ENCODE peak calls at places on chromosomes 1 and 21, in four cellular contexts. One of them, this sample, is unnamed.

GRCh38 chr1:28341591-28341990 is 12.8 kb downstream of the MED18 start:
- DNase-seq in K562: no peak
- DNase-seq in WTC11: no peak
- DNase-seq in GM12878: no peak
- DNase-seq in this sample: no peak

GRCh38 chr1:189970331-189971230 is 507.1 kb downstream of the BRINP3 start:
- DNase-seq in K562: no peak
- DNase-seq in WTC11: no peak
- DNase-seq in GM12878: no peak
- DNase-seq in this sample: no peak

GRCh38 chr1:2132222-2133038 is 62.1 kb downstream of the FAAP20 start:
- DNase-seq in WTC11: peak
- DNase-seq in K562: peak
- DNase-seq in GM12878: no peak
- DNase-seq in this sample: peak

GRCh38 chr21:46422636-46423241 is 36.0 kb upstream of the DIP2A start:
- DNase-seq in GM12878: no peak
- DNase-seq in K562: no peak
- DNase-seq in WTC11: no peak
- DNase-seq in this sample: no peak

GRCh38 chr1:231357831-231358354 is 19.8 kb downstream of the SPRTN start:
- DNase-seq in WTC11: no peak
- DNase-seq in GM12878: peak
- DNase-seq in K562: peak
- DNase-seq in this sample: peak

GRCh38 chr21:35575280-35575915 is 484.9 kb downstream of the SETD4 start:
- DNase-seq in GM12878: no peak
- DNase-seq in WTC11: no peak
- DNase-seq in K562: no peak
- DNase-seq in this sample: no peak

GRCh38 chr1:2540816-2541492 is 10.9 kb upstream of the HES5 start:
- DNase-seq in K562: peak
- DNase-seq in GM12878: no peak
- DNase-seq in WTC11: peak
- DNase-seq in this sample: no peak

GRCh38 chr1:175369696-175370095 is 177.1 kb upstream of the KIAA0040 start:
- DNase-seq in WTC11: no peak
- DNase-seq in GM12878: no peak
- DNase-seq in K562: no peak
- DNase-seq in this sample: no peak

GRCh38 chr1:21368514-21369289 is 71.2 kb upstream of the NBPF3 start:
- DNase-seq in GM12878: no peak
- DNase-seq in K562: peak
- DNase-seq in WTC11: peak
- DNase-seq in this sample: peak

DNA sequence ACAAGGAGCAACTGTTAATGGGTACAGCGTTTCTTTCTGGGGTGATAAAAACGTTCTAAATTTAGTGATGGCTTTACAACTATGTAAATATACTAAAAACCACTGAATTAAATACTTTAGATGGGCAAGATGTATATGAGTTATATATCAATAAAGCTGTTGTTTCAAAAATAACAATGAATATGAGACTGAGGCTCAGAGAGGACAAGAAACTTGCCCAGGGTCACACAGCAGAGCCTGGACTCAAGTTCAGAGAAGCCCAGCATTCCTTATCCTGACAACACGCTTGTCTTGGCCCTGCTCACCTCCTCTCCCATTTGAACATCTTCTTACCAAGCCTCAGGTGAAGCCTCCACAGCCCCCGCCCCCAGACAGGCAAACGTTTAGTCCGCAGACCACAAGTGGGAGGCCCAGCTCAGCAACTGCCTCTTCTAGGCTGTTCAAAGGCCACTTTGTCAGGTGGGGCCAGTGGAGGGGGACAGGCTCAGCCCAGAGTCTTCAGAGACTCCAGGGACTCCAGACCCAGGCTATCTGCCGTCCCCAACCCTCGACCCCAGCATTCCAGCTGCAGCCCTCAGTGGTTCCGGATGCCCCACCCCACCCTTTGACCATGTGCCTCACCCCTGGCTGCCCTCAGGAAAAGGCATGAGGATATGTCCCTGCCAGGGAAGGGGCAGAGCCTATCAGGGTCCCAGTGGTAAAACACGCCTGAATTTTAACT is 17.9 kb downstream of the SDC3 start:
- DNase-seq in GM12878: no peak
- DNase-seq in K562: no peak
- DNase-seq in WTC11: no peak
- DNase-seq in this sample: no peak
- TF ChIP-seq ETV6 in GM12878: no peak
- TF ChIP-seq ETV6 in K562: no peak
- TF ChIP-seq ETV6 in WTC11: no peak
- TF ChIP-seq ETV6 in this sample: no peak

GRCh38 chr1:153682730-153683129 is 4.2 kb downstream of the NPR1 start:
- DNase-seq in GM12878: no peak
- DNase-seq in WTC11: no peak
- DNase-seq in K562: no peak
- DNase-seq in this sample: no peak

GRCh38 chr1:153679337-153680119 is 1.0 kb downstream of the NPR1 start:
- DNase-seq in K562: no peak
- DNase-seq in WTC11: peak
- DNase-seq in GM12878: no peak
- DNase-seq in this sample: no peak

GRCh38 chr1:153677718-153678518 is 570 bp upstream of the NPR1 start:
- DNase-seq in WTC11: peak
- DNase-seq in K562: peak
- DNase-seq in GM12878: no peak
- DNase-seq in this sample: no peak

GRCh38 chr1:153680120-153680403 is 1.6 kb downstream of the NPR1 start:
- DNase-seq in GM12878: no peak
- DNase-seq in K562: no peak
- DNase-seq in WTC11: peak
- DNase-seq in this sample: no peak

GRCh38 chr1:153678519-153679336 is at the start of gene NPR1:
- DNase-seq in WTC11: peak
- DNase-seq in K562: no peak
- DNase-seq in GM12878: no peak
- DNase-seq in this sample: no peak
- TF ChIP-seq ETV6 in WTC11: peak
- TF ChIP-seq ETV6 in K562: no peak
- TF ChIP-seq ETV6 in GM12878: no peak
- TF ChIP-seq ETV6 in this sample: no peak

GRCh38 chr1:178646821-178647220 is 78.2 kb upstream of the RALGPS2 start:
- DNase-seq in K562: no peak
- DNase-seq in GM12878: no peak
- DNase-seq in WTC11: no peak
- DNase-seq in this sample: no peak

GRCh38 chr1:178645157-178645825 is 79.8 kb upstream of the RALGPS2 start:
- DNase-seq in K562: no peak
- DNase-seq in WTC11: no peak
- DNase-seq in GM12878: no peak
- DNase-seq in this sample: no peak

GRCh38 chr1:178645826-178646200 is 79.2 kb upstream of the RALGPS2 start:
- DNase-seq in GM12878: no peak
- DNase-seq in WTC11: no peak
- DNase-seq in K562: no peak
- DNase-seq in this sample: no peak

GRCh38 chr1:178643871-178644270 is 81.2 kb upstream of the RALGPS2 start:
- DNase-seq in K562: no peak
- DNase-seq in WTC11: no peak
- DNase-seq in GM12878: no peak
- DNase-seq in this sample: no peak

GRCh38 chr1:178644308-178645120 is 80.5 kb upstream of the RALGPS2 start:
- DNase-seq in WTC11: no peak
- DNase-seq in K562: no peak
- DNase-seq in GM12878: no peak
- DNase-seq in this sample: peak
- TF ChIP-seq ETV6 in WTC11: no peak
- TF ChIP-seq ETV6 in K562: no peak
- TF ChIP-seq ETV6 in GM12878: no peak
- TF ChIP-seq ETV6 in this sample: no peak

DNA sequence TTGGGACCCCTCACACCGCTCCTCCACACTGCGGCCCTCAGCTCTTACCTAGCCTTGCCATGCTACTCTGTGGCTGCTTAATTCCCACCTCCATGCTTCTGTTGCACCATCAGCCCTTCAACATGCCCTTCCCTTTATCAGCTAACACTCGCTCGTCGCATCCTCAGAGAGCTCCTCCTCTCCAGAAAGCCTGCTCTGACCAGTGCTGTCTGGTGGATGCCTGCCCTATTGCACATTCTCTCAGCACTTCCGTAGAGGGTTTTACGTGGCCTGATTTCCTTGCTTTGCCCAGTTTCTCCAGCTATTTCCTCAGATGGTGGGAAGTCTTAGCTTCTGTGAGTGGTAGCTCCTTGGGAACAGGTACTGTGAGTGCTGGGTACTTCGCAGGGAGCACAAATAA is 10.3 kb upstream of the LAD1 start:
- DNase-seq in K562: no peak
- DNase-seq in WTC11: no peak
- DNase-seq in GM12878: no peak
- DNase-seq in this sample: no peak
- TF ChIP-seq ETV6 in K562: no peak
- TF ChIP-seq ETV6 in WTC11: no peak
- TF ChIP-seq ETV6 in GM12878: no peak
- TF ChIP-seq ETV6 in this sample: no peak

DNA sequence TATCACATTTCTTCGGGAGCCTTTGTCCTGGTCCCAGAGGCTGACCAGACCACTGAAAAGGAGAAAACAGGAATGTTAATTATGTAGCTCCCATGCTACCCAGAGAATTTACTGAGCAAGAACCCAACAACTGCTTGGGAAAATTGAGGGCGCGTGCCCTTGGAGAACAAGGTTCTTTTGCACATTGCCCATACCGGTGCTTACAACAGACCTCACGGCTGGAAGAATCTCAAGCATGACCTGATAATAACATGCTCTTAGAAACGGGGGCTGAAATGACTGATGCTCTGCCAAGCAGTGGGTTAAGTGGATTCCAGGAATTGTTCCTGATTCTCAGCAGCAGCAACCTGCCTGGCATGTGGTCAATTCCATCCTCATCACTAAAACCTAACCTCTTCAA is 49.3 kb upstream of the AJAP1 start:
- DNase-seq in GM12878: no peak
- DNase-seq in K562: no peak
- DNase-seq in WTC11: no peak
- DNase-seq in this sample: no peak
- TF ChIP-seq ETV6 in GM12878: no peak
- TF ChIP-seq ETV6 in K562: no peak
- TF ChIP-seq ETV6 in WTC11: no peak
- TF ChIP-seq ETV6 in this sample: no peak

DNA sequence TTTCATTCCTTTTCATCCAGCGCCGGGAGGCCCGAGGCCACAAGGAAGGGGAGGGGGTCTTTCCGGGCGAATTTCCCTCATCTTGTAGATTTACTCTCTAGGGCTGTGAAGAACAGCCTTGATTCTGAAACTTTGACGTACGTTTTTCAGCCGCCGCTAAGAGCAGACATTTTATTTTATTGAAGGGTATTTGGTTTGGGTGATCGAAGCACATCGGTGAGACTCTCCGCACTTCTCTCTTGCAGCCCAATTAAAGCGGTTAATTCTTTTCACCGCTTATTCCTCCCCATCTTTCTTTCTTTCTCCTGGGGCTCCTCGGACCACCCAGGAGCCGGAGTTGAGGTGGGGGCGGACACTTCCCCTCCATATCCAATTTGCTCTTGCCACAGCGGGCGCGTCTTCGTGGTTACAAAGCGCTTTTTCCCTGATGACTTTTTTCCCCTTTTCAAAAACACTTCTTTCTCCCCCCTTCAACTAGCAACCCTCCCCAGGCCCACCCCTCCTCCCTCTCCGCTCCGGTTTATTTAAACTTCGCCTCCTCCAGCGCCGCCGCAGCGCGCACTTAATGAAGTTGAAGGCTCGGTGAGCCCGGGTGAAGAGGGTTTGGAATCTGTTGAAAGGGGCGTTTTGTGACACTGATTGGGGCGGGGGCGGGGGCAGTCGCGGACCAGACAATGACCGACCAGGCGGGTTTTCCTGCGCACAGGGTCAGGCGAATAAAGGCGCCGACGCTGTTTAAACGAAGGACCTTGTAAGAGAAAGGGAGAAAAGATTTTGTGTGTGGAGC is 5.9 kb downstream of the FOXD2 start:
- DNase-seq in K562: no peak
- DNase-seq in WTC11: peak
- DNase-seq in GM12878: no peak
- DNase-seq in this sample: no peak
- TF ChIP-seq ETV6 in K562: no peak
- TF ChIP-seq ETV6 in WTC11: no peak
- TF ChIP-seq ETV6 in GM12878: no peak
- TF ChIP-seq ETV6 in this sample: no peak

This sample was measured in HepG2.